ENCODE peak calls at places on chromosomes 3 and 15, in ten cellular contexts. X is CD8-positive, alpha-beta T cell; D is Peyer's patch; R is suprapubic skin; P is PC-3; U is HCT116; L is pancreas; T is testis; M is OCI-LY7; Q is neural progenitor cell. E is an unnamed sample. For H3K4me1, the result is how much of the 10 kb centered on the place peaks cover.

GRCh38 chr3:124907957-124908356 is 20.8 kb upstream of the ITGB5 start:
- DNase-seq in X (no peak), D (no peak), R (no peak), P (no peak), U (no peak), L (no peak), T (no peak), M (no peak), Q (peak), E (no peak)

GRCh38 chr15:58369956-58370355 is 61.8 kb upstream of the LIPC start:
- DNase-seq in X (no peak), D (no peak), R (no peak), P (no peak), U (no peak), L (no peak), T (no peak), M (no peak), Q (no peak), E (no peak)

GRCh38 chr3:86938305-86938704 is 52.6 kb downstream of the VGLL3 start:
- DNase-seq in X (no peak), D (no peak), R (no peak), P (no peak), U (no peak), L (no peak), T (no peak), M (no peak), Q (no peak), E (no peak)

GRCh38 chr3:84904212-84904611 is 54.6 kb upstream of the CADM2 start:
- DNase-seq in X (no peak), D (no peak), R (no peak), P (no peak), U (no peak), L (no peak), T (no peak), M (no peak), Q (no peak), E (no peak)

GRCh38 chr3:172836390-172836997 is 86.0 kb downstream of the ECT2 start:
- DNase-seq in X (no peak), D (peak), R (no peak), P (peak), U (peak), L (no peak), T (peak), M (peak), Q (peak), E (no peak)

GRCh38 chr3:67655364-67656121 is 1.1 kb upstream of the SUCLG2 start:
- DNase-seq in X (peak), D (peak), R (peak), P (no peak), U (no peak), L (no peak), T (peak), M (peak), Q (no peak), E (no peak)

GRCh38 chr3:84634668-84635067 is 324.1 kb upstream of the CADM2 start:
- DNase-seq in X (no peak), D (no peak), R (no peak), P (peak), U (no peak), L (no peak), T (no peak), M (no peak), Q (no peak), E (no peak)

GRCh38 chr3:168534761-168535160 is 439.0 kb upstream of the GOLIM4 start:
- DNase-seq in X (no peak), D (no peak), R (no peak), P (no peak), U (no peak), L (no peak), T (no peak), M (no peak), Q (no peak), E (no peak)

GRCh38 chr3:176920806-176921205 is 276.5 kb downstream of the TBL1XR1 start:
- DNase-seq in X (no peak), D (no peak), R (no peak), P (peak), U (no peak), L (no peak), T (no peak), M (no peak), Q (no peak), E (no peak)

GRCh38 chr3:113138839-113139743 is 72.3 kb upstream of the BOC start:
- DNase-seq in X (no peak), D (no peak), R (no peak), P (no peak), U (no peak), L (no peak), T (no peak), M (no peak), Q (no peak), E (no peak)

GRCh38 chr3:98521897-98522537 is 685 bp downstream of the CLDND1 start:
- DNase-seq in X (peak), D (peak), R (peak), P (peak), U (peak), L (peak), T (peak), M (peak), Q (peak), E (peak)

GRCh38 chr15:55912982-55913381 is 80.4 kb downstream of the NEDD4 start:
- DNase-seq in X (no peak), D (no peak), R (no peak), P (no peak), U (no peak), L (no peak), T (no peak), M (no peak), Q (no peak), E (no peak)
- H3K4me3 ChIP-seq in X (no peak), D (no peak), R (no peak), P (no peak), U (no peak), L (no peak), T (no peak), M (no peak), Q (no peak), E (no peak)

GRCh38 chr3:158769519-158770253 is 32.2 kb upstream of the MFSD1 start:
- DNase-seq in X (no peak), D (no peak), R (no peak), P (no peak), U (no peak), L (no peak), T (no peak), M (no peak), Q (no peak), E (no peak)
- H3K4me1 ChIP-seq in X (under half), D (under half), R (under half), P (half or more), U (under half), L (under half), T (under half), M (under half), Q (under half), E (half or more)

GRCh38 chr3:35946857-35947514 is 307.7 kb downstream of the ARPP21 start:
- DNase-seq in X (no peak), D (peak), R (no peak), P (no peak), U (no peak), L (no peak), T (no peak), M (no peak), Q (no peak), E (no peak)
- H3K4me3 ChIP-seq in X (no peak), D (no peak), R (no peak), P (no peak), U (no peak), L (no peak), T (no peak), M (no peak), Q (no peak), E (no peak)

DNA sequence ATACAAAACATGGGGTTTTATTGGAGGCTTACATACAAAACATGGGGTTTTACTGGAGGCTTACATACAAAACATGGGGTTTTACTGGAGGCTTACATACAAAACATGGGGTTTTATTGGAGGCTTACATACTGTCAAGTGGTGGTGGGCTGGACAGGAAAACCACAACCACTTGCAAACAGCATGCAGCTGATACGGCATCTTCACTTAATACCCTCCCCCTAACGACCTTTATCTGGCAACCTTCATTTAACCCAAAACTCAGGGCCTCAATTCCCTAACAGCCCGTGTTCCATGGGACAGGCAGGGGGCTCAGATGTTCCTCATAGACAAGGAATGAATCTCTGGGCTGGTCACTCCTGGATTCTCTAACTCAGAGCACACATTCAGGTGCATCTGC is 137.1 kb downstream of the CD47 start:
- DNase-seq in X (no peak), D (no peak), R (no peak), P (no peak), U (no peak), L (no peak), T (no peak), M (no peak), Q (no peak), E (no peak)
- H3K4me1 ChIP-seq in X (under half), D (under half), R (under half), P (under half), U (under half), L (under half), T (under half), M (under half), Q (under half), E (under half)

GRCh38 chr3:14458434-14459280 is 56.3 kb downstream of the SLC6A6 start:
- DNase-seq in X (no peak), D (no peak), R (no peak), P (no peak), U (no peak), L (no peak), T (no peak), M (no peak), Q (no peak), E (no peak)

GRCh38 chr3:14456794-14457193 is 54.4 kb downstream of the SLC6A6 start:
- DNase-seq in X (no peak), D (no peak), R (no peak), P (no peak), U (no peak), L (no peak), T (no peak), M (no peak), Q (no peak), E (no peak)

GRCh38 chr3:14457481-14457880 is 55.1 kb downstream of the SLC6A6 start:
- DNase-seq in X (no peak), D (no peak), R (no peak), P (no peak), U (no peak), L (no peak), T (no peak), M (no peak), Q (no peak), E (no peak)

GRCh38 chr3:14459384-14459783 is 57.0 kb downstream of the SLC6A6 start:
- DNase-seq in X (no peak), D (no peak), R (no peak), P (no peak), U (no peak), L (no peak), T (no peak), M (no peak), Q (no peak), E (no peak)

GRCh38 chr3:14457999-14458398 is 55.6 kb downstream of the SLC6A6 start:
- DNase-seq in X (no peak), D (no peak), R (no peak), P (no peak), U (no peak), L (no peak), T (no peak), M (no peak), Q (peak), E (no peak)
- H3K4me3 ChIP-seq in X (no peak), D (no peak), R (no peak), P (no peak), U (no peak), L (no peak), T (no peak), M (no peak), Q (no peak), E (no peak)

DNA sequence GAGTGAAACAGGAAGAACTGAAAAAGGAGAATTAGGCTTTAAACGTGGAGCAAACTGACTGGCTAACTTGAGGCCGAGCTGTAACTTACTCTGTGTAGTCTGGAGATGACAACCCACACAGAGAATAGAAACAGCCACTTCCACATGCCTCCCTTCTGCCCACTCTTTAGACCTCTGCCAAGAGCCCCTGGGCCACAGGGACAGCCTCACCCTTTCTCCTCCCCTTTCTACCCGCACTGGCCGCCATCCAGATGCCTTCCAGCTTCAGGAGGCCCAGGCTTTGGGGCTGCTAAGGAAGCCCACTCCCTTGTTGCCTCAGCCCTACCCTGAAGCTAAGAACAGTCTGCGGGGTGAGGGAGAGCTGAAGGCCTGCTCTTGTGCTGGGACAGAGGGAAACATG is 6.8 kb downstream of the ARHGAP31 start:
- DNase-seq in X (no peak), D (no peak), R (no peak), P (no peak), U (no peak), L (no peak), T (no peak), M (no peak), Q (no peak), E (peak)
- H3K4me1 ChIP-seq in X (under half), D (under half), R (half or more), P (under half), U (under half), L (under half), T (under half), M (under half), Q (under half), E (half or more)

DNA sequence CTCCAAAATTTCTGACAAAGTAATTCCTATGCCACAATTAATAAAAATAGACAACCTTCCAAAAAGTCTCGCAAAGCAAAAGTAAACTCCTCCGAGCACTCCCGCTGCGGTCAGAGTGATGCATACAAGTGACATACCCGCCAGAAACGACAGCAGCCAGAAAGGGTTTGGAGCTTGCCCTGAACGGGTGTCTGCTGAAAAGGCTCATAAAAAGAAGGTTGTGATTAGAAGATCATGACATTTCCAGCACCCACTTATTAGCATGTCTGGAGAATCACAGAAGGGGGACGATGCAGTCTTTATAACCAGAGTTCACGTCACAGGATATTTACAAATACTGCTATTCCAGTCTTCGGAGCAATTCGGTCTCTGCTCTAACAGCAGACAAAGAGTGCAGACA is 59.1 kb upstream of the FRMD4B start:
- DNase-seq in X (no peak), D (no peak), R (no peak), P (peak), U (no peak), L (no peak), T (no peak), M (no peak), Q (no peak), E (no peak)
- H3K4me3 ChIP-seq in X (no peak), D (peak), R (peak), P (peak), U (no peak), L (no peak), T (no peak), M (no peak), Q (no peak), E (peak)

GRCh38 chr15:69860316-69860715 is 237.4 kb downstream of the TLE3 start:
- DNase-seq in X (no peak), D (no peak), R (no peak), P (no peak), U (no peak), L (no peak), T (no peak), M (no peak), Q (no peak), E (no peak)
- H3K4me1 ChIP-seq in X (under half), D (under half), R (under half), P (under half), U (under half), L (under half), T (under half), M (half or more), Q (under half), E (under half)

DNA sequence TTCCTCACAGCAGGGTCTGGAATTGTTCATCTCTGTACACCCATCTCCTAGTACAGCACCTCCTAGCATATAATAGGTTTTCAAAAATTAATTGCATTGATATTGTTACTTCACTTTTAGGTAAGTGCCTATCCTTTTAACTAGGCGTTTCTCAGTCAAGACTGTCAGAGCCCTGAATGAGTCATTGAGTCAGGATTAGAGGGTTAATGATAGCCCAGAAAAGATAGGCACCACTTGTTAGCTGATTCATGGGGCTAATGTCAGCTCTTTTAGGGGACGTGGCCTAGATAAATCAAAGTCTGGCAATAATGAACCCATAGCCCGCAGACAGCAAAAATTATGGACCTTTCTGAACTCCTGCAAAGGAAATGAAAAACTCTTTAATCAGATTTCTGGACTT is 42.9 kb downstream of the TIMP4 start:
- DNase-seq in X (no peak), D (no peak), R (no peak), P (no peak), U (no peak), L (no peak), T (no peak), M (no peak), Q (no peak), E (no peak)
- H3K4me3 ChIP-seq in X (no peak), D (no peak), R (no peak), P (no peak), U (no peak), L (no peak), T (no peak), M (no peak), Q (no peak), E (no peak)

GRCh38 chr15:85627245-85627935 is 167.3 kb downstream of the KLHL25 start:
- DNase-seq in X (no peak), D (no peak), R (no peak), P (no peak), U (no peak), L (no peak), T (no peak), M (no peak), Q (no peak), E (no peak)
- H3K4me1 ChIP-seq in X (under half), D (under half), R (half or more), P (under half), U (under half), L (under half), T (under half), M (under half), Q (under half), E (half or more)

E was measured in lower lobe of right lung.